ENCODE peak calls at places on chromosomes 13 and 19, in nine cellular contexts. D is tibial nerve, R is cardiac muscle cell, Z is osteoblast, J is endodermal cell, V is foreskin fibroblast, E is tibial artery, Q is HCT116, Y is AG04450. K is an unnamed sample.

GRCh38 chr13:49303533-49304252 is 56.0 kb downstream of the CDADC1 start:
- DNase-seq in E (no peak), Z (peak; percentile 57), Q (no peak), D (no peak), J (no peak), Y (no peak), V (peak; percentile 32), R (no peak), K (no peak)

GRCh38 chr19:54206030-54206830 is 5.6 kb downstream of the RPS9 start:
- DNase-seq in Q (no peak), R (no peak), Y (no peak), D (no peak), Z (peak; percentile 8), E (no peak), V (no peak), J (no peak), K (no peak)

GRCh38 chr19:4432918-4433506 is 24.6 kb downstream of the UBXN6 start:
- DNase-seq in R (no peak), J (no peak), D (no peak), V (no peak), Q (no peak), Y (no peak), Z (peak; percentile 51), E (no peak), K (no peak)

GRCh38 chr19:14409157-14410053 is 9.7 kb downstream of the DDX39A start:
- DNase-seq in D (no peak), V (no peak), Q (no peak), R (no peak), Y (no peak), E (no peak), Z (peak; percentile 72), J (no peak), K (no peak)

GRCh38 chr13:40047322-40047771 is 391.9 kb downstream of the COG6 start:
- DNase-seq in Z (no peak), R (no peak), V (no peak), J (no peak), Y (no peak), D (no peak), Q (no peak), E (no peak), K (no peak)

GRCh38 chr19:39768334-39768733 is 10.3 kb upstream of the LEUTX start:
- DNase-seq in J (no peak), Z (no peak), E (no peak), Q (no peak), D (no peak), V (no peak), Y (no peak), R (no peak), K (no peak)

GRCh38 chr13:54150851-54151250 is 1122.2 kb downstream of the OLFM4 start:
- DNase-seq in V (no peak), Z (no peak), D (no peak), E (no peak), R (no peak), J (no peak), Q (no peak), Y (no peak), K (no peak)

GRCh38 chr19:30097746-30098280 is 155.8 kb downstream of the URI1 start:
- DNase-seq in Z (no peak), D (no peak), V (no peak), R (no peak), Y (no peak), J (no peak), E (no peak), Q (no peak), K (no peak)

DNA sequence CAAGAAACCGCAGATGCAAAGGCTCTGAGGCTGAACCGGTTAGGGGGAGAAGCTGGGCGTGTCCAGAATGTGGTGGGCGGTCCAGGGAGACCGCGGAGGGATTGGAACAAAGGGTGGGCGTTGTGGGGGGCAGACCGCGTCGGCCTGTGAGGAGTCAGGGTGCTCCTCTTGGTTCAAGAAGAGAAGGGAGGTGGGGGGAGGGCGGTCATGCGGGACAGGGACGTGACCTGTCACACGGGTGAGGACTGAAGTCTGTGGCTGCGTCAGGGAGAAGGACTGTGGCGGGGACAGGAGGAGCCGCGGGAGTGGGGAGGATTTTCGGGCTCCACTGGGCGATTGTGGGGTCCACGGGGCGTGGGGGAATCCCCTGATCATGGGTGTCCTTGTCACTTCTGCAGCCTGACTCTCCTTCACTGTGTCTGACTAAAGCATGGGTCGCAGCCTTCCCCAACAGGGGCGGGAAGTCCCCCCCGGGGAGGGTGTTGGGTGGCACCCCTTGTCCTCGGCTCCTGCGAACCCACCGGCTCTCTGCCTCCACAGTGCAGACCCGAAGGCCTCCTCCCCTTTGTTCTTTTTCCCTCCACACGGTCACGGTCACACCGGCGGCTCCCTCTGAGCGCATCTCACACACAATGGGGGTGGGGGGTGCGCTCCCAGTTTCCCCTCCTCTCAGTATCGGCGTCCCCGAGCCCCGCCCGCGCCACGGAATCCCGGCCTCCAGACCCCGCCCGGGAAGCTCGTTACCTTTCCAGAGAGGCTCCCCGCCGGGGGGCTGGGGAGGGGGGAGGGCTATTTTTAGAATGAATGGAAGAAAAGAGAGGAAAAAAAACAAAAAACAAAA is 16.4 kb upstream of the KCNN1 start:
- DNase-seq in Z (peak; percentile 92), V (no peak), E (no peak), Y (no peak), D (no peak), R (peak; percentile 51), Q (no peak), J (peak; percentile 71), K (no peak)
- H3K4me3 ChIP-seq in Z (no peak overlapping the region), V (no peak overlapping the region), E (no peak overlapping the region), Y (no peak overlapping the region), D (no peak overlapping the region), R (peak overlapping the region; percentile 37), Q (peak overlapping the region; percentile 63), J (peak overlapping the region; percentile 74), K (no peak overlapping the region)

GRCh38 chr19:48059331-48059730 is 15.5 kb upstream of the CABP5 start:
- DNase-seq in E (no peak), D (no peak), R (no peak), Q (no peak), J (no peak), Z (no peak), Y (no peak), V (no peak), K (no peak)

GRCh38 chr19:48060381-48060780 is 16.5 kb upstream of the CABP5 start:
- DNase-seq in Y (no peak), Q (no peak), R (no peak), D (no peak), Z (peak; percentile 46), V (no peak), J (no peak), E (no peak), K (no peak)

GRCh38 chr19:48064509-48064908 is 20.6 kb upstream of the CABP5 start:
- DNase-seq in R (no peak), D (no peak), J (no peak), V (peak; percentile 48), Z (peak; percentile 66), Y (no peak), Q (no peak), E (no peak), K (no peak)

DNA sequence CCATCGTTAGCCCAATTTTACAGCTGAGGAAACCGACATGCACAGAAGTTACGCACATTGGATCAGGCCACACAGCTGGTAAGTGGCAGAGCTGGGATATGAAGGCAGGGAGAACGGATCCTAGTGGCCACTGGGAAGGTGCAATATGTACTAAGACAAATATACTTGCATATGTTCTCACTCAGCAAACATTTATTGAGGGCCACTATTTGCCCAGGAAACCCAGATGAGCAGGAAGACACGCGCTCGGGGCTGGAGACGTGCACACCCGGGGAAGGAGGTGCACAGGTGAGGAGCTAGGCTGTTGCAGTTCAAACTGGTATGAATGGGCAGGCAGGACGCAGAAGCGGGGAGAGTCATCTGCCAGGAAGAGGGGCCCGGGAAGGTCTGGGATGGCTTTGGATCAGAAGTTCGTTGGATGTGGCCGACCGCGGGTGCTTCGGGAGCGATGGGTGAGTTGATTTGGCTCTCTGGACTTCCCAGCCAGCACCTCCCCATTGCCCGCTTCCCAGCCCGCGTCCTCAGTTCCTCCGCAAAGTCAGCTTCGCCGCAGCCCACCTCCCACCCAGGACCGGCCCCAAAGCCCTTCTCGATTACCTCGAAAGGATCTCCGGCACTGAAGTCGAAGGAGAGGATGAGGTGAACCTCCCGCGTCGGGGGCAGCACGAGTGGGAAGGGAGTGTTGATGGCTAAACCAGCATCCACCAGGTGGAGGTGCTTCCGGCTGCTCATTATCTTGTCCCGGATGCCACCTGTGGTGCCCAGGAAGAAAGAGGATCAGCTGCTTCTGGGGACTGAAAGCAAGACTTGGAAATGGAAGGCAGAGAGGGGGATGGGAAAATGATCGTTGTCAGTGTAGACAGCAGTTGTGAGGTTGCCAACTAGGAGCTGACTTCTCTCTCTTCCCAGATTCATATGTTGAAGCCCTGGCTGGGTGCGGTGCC is 17.8 kb upstream of the CABP5 start:
- DNase-seq in Y (no peak), D (no peak), V (no peak), R (no peak), Z (peak; percentile 57), J (peak; percentile 65), Q (no peak), E (no peak), K (no peak)
- TF ChIP-seq CTCF in Y (no peak), D (no peak), V (no peak), R (no peak), Z (no peak), J (peak; percentile 38), Q (no peak), E (no peak), K (no peak)

DNA sequence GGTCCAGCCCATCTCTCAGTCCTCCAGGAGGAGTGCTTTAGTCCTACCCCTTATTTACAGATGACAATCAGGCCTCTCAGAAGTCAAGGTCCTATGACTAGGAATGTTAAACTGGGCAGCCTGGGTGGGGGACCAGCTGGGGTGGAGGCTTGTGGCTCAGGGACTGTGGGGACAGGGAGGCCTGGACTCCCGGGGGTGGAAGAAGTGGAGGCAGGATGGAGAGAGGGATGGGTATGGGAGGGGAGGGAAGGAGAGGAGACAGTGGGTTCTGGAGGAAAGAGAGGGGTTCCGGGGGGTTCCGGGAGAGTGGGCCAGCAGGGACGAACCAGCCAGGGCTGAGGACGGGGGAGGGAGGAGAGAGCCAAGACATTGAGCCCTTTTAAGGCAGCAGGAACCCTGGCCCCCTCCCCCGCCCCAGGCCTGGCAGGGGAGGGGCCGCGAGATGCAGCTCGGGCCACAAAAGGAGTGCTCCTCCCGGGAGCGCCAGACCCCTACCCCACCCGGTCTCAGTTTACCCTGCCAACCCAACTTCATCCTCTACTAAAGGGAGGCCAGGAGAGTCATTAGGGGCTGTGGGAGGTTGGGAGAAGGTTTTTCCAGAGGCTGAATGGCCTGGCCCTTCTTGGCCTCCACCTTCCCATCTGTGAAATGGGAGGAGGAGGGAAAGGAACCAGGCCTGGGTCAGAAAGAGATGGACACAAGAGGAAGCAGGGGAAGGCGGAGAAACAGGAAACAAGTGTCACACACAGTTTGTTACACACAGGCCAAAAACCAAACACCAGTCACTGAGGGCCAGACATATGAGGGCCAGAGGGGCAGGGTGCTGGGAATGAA is 1.6 kb downstream of the DMPK start:
- DNase-seq in E (peak; percentile 78), V (no peak), Y (no peak), Z (peak; percentile 87), Q (no peak), R (no peak), J (no peak), D (no peak), K (no peak)
- H3K4me3 ChIP-seq in E (peak overlapping the region; percentile 86), V (peak overlapping the region; percentile 67), Y (peak overlapping the region; percentile 62), Z (peak overlapping the region; percentile 75), Q (peak overlapping the region; percentile 54), R (no peak overlapping the region), J (no peak overlapping the region), D (peak overlapping the region; percentile 45), K (peak overlapping the region; percentile 74)

DNA sequence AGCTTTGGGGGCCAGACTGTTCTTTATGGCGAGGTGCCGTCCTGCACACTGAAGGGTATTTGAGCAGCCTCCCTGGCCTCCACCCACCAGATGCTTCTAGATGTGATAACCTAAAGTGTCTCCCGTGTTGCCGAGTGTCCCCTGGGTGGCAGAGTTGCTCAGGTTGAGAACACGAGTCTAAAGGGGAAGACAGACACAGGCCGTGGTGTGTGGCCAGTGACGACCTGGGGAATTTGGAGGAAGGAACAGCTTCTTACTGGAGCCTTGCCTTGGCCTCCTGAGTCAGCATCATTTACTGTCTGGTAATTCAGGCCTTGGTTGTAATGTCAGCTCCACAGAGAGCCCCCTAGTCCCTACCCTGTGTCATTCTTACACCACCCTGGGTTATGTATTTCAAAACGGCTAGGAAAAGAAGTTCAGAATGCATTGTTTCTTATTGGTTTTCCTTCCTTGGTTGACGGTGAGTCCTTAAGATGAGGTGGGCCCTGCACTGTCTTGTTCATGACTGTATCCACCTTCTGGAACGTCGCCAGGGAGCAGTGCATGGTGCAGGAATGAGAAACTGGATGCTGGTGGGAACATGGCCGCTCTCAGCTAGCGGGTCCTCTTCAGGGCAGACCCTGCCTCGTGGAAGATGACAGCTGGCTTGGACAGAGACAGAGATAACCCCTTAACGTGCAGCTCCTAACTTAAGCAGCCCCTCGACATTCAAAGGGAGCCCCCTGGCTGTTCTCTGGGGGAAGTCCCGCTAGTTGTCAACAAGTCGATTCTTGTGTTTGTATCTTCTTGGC is 7.1 kb downstream of the SIN3B start:
- DNase-seq in J (peak; percentile 64), E (no peak), Z (no peak), D (no peak), Q (no peak), R (no peak), V (peak; percentile 48), Y (no peak), K (peak; percentile 19)
- TF ChIP-seq CTCF in J (peak; percentile 57), E (no peak), Z (peak; percentile 10), D (no peak), Q (no peak), R (peak; percentile 19), V (no peak), Y (peak; percentile 29), K (no peak)